ENCODE peak calls at places on chromosomes 6 and 20, in six cellular contexts. G, O, V, B, E and I are unnamed samples.

GRCh38 chr20:4730782-4731181 is 9.1 kb downstream of the PRND start:
- DNase-seq in G (peak; percentile 25), O (peak; percentile 29), V (no peak), B (peak; percentile 26), E (no peak), I (no peak)

GRCh38 chr6:156845447-156845846 is 68.3 kb downstream of the ARID1B start:
- DNase-seq in G (no peak), O (no peak), V (no peak), B (no peak), E (no peak), I (no peak)

GRCh38 chr6:155187994-155188706 is 75.7 kb upstream of the CLDN20 start:
- DNase-seq in G (no peak), O (peak; percentile 21), V (no peak), B (peak; percentile 5), E (no peak), I (no peak)

GRCh38 chr6:42093582-42094329 is 43.4 kb downstream of the TAF8 start:
- DNase-seq in G (no peak), O (peak; percentile 42), V (no peak), B (peak; percentile 30), E (no peak), I (no peak)

GRCh38 chr6:99709062-99709461 is 102.4 kb downstream of the PRDM13 start:
- DNase-seq in G (no peak), O (no peak), V (no peak), B (no peak), E (no peak), I (no peak)

GRCh38 chr6:82143041-82143481 is 104.5 kb downstream of the IBTK start:
- DNase-seq in G (no peak), O (no peak), V (no peak), B (peak; percentile 90), E (no peak), I (no peak)

GRCh38 chr6:127119361-127120108 is 1.1 kb downstream of the RSPO3 start:
- DNase-seq in G (peak; percentile 69), O (peak; percentile 29), V (peak; percentile 21), B (peak; percentile 69), E (no peak), I (no peak)

GRCh38 chr20:35404614-35405259 is 7.0 kb downstream of the UQCC1 start:
- DNase-seq in G (no peak), O (no peak), V (peak; percentile 69), B (no peak), E (no peak), I (peak; percentile 74)

GRCh38 chr6:90610671-90611542 is 24.0 kb upstream of the MAP3K7 start:
- DNase-seq in G (peak; percentile 66), O (peak; percentile 38), V (peak; percentile 12), B (peak; percentile 51), E (no peak), I (peak; percentile 56)

GRCh38 chr20:63254536-63255384 is 497 bp upstream of the NKAIN4 start:
- DNase-seq in G (peak; percentile 79), O (no peak), V (no peak), B (no peak), E (no peak), I (no peak)

GRCh38 chr6:162198072-162198471 is 529.5 kb downstream of the PRKN start:
- DNase-seq in G (no peak), O (no peak), V (no peak), B (no peak), E (no peak), I (no peak)

GRCh38 chr6:130132286-130132701 is 90.5 kb downstream of the SAMD3 start:
- DNase-seq in G (no peak), O (no peak), V (no peak), B (no peak), E (no peak), I (no peak)

GRCh38 chr20:6811262-6811661 is 43.8 kb downstream of the BMP2 start:
- DNase-seq in G (no peak), O (no peak), V (no peak), B (no peak), E (no peak), I (no peak)

GRCh38 chr6:3272911-3273547 is 14.3 kb downstream of the PSMG4 start:
- DNase-seq in G (no peak), O (no peak), V (no peak), B (no peak), E (no peak), I (no peak)

DNA sequence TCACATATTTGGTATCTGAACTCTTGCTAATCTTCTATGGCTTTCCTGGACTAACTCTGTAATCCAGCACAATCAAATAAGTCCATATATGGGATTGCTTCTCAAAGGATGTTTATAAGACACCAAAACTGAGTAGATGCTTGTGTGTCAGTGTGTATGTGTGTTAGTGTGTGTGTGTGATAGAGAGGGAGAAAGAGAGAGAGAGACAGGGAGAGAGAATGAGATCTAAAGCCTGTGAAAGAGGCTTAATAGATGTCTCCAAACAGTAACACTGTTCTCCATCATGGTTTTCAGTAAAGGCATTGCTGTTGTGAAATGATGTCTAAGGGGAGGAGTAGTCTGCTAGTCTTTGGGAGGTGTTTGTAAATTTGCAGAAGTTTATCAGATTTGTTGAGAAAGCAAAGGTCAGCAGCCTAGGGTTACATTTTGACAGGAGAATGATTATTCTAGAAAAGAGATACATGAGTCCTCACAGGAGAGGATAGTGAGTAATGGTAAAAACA is 73.9 kb upstream of the MLIP start:
- DNase-seq in G (no peak), O (no peak), V (no peak), B (no peak), E (no peak), I (no peak)
- H3K4me1 ChIP-seq in G (no peaks in the 10 kb centered on the region), O (peaks cover 9% of the 10 kb centered on the region), V (no peaks in the 10 kb centered on the region), B (no peaks in the 10 kb centered on the region), E (no peaks in the 10 kb centered on the region), I (no peaks in the 10 kb centered on the region)

GRCh38 chr20:56607061-56607704 is 21.9 kb upstream of the TFAP2C start:
- DNase-seq in G (no peak), O (no peak), V (no peak), B (no peak), E (no peak), I (no peak)
- H3K9me3 ChIP-seq in G (no peaks in the 10 kb centered on the region), O (no peaks in the 10 kb centered on the region), V (no peaks in the 10 kb centered on the region), B (no peaks in the 10 kb centered on the region), E (no peaks in the 10 kb centered on the region), I (no peaks in the 10 kb centered on the region)

DNA sequence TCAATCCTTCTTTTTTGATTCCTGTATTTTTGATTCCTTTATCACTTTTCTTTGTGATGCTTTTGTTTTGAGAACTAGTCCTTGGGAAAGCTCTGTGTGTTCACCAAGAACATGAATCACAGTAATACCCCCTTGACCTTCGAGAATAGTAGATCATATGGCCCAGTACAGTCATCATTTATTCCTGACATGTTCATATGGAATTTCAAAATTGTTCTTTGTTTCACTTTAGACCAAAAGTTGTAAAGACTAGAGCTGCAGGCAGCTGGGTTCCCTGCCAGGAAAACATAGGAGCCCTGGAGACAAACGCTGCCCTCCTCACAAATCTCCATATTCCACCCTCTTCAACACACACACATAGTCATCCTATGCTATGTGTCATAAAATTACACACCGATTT is 621.2 kb upstream of the EYS start:
- DNase-seq in G (no peak), O (no peak), V (no peak), B (no peak), E (no peak), I (no peak)
- TF ChIP-seq EZH2phosphoT487 in G (no peak), O (no peak), V (no peak), B (no peak), E (no peak), I (no peak)

GRCh38 chr6:30206799-30207618 is 6.2 kb downstream of the TRIM26 start:
- DNase-seq in G (peak; percentile 58), O (peak; percentile 54), V (no peak), B (peak; percentile 58), E (no peak), I (peak; percentile 20)
- H3K4me1 ChIP-seq in G (peaks cover 35% of the 10 kb centered on the region), O (peaks cover 36% of the 10 kb centered on the region), V (peaks cover 11% of the 10 kb centered on the region), B (peaks cover 36% of the 10 kb centered on the region), E (no peaks in the 10 kb centered on the region), I (peaks cover 53% of the 10 kb centered on the region)

GRCh38 chr20:39611901-39612300 is 649.8 kb downstream of the DHX35 start:
- DNase-seq in G (no peak), O (no peak), V (no peak), B (no peak), E (no peak), I (no peak)
- H3K9me3 ChIP-seq in G (no peaks in the 10 kb centered on the region), O (no peaks in the 10 kb centered on the region), V (no peaks in the 10 kb centered on the region), B (no peaks in the 10 kb centered on the region), E (peaks cover under 1% of the 10 kb centered on the region), I (no peaks in the 10 kb centered on the region)